ENCODE peak calls at places on chromosomes 3 and 15, in seven cellular contexts. M is aorta; B is RCC 7860; Q is astrocyte of the hippocampus; J is fibroblast of pulmonary artery; S is effector memory CD4-positive, alpha-beta T cell; E is left cardiac atrium. N is an unnamed sample.

GRCh38 chr15:67013696-67014095 is 51.7 kb upstream of the SMAD3 start:
- DNase-seq in M (peak), B (no peak), Q (peak), J (peak), S (no peak), E (peak), N (no peak)

GRCh38 chr15:43550527-43551363 is 33.3 kb downstream of the MAP1A start:
- DNase-seq in M (no peak), B (no peak), Q (peak), J (peak), S (no peak), E (no peak), N (peak)

GRCh38 chr3:14366915-14367523 is 35.4 kb upstream of the SLC6A6 start:
- DNase-seq in M (no peak), B (no peak), Q (no peak), J (no peak), S (no peak), E (no peak), N (no peak)

GRCh38 chr3:143321058-143321769 is 201.6 kb downstream of the CHST2 start:
- DNase-seq in M (no peak), B (no peak), Q (no peak), J (no peak), S (no peak), E (no peak), N (no peak)

GRCh38 chr3:197736491-197737318 is at the start of gene RUBCN:
- DNase-seq in M (peak), B (peak), Q (peak), J (peak), S (peak), E (peak), N (peak)

GRCh38 chr3:132245547-132245946 is 71.7 kb upstream of the ACP3 start:
- DNase-seq in M (no peak), B (no peak), Q (peak), J (peak), S (no peak), E (no peak), N (no peak)

GRCh38 chr3:66452247-66453040 is 48.4 kb downstream of the LRIG1 start:
- DNase-seq in M (peak), B (no peak), Q (no peak), J (peak), S (no peak), E (no peak), N (no peak)

GRCh38 chr3:45123030-45123429 is 23.1 kb downstream of the CDCP1 start:
- DNase-seq in M (no peak), B (peak), Q (peak), J (peak), S (no peak), E (no peak), N (no peak)

GRCh38 chr3:14262212-14262611 is 83.6 kb downstream of the LSM3 start:
- DNase-seq in M (no peak), B (no peak), Q (no peak), J (peak), S (no peak), E (no peak), N (no peak)

GRCh38 chr15:83057660-83058376 is 9.2 kb downstream of the BTBD1 start:
- DNase-seq in M (no peak), B (no peak), Q (peak), J (peak), S (no peak), E (no peak), N (no peak)

GRCh38 chr15:33234019-33234418 is 39.5 kb upstream of the FMN1 start:
- DNase-seq in M (no peak), B (peak), Q (peak), J (peak), S (no peak), E (no peak), N (no peak)

GRCh38 chr15:26722621-26723160 is 50.2 kb downstream of the GABRB3 start:
- DNase-seq in M (no peak), B (no peak), Q (peak), J (no peak), S (no peak), E (no peak), N (no peak)

GRCh38 chr3:29758108-29759020 is 477.5 kb downstream of the RBMS3 start:
- DNase-seq in M (no peak), B (peak), Q (peak), J (peak), S (no peak), E (no peak), N (no peak)

GRCh38 chr15:92087211-92087610 is 233.7 kb downstream of the SLCO3A1 start:
- DNase-seq in M (no peak), B (no peak), Q (no peak), J (no peak), S (no peak), E (no peak), N (no peak)

GRCh38 chr15:31525988-31526665 is 199.5 kb downstream of the KLF13 start:
- DNase-seq in M (no peak), B (no peak), Q (no peak), J (no peak), S (no peak), E (no peak), N (peak)

GRCh38 chr15:100762913-100763627 is 116.6 kb upstream of the ALDH1A3 start:
- DNase-seq in M (no peak), B (no peak), Q (no peak), J (no peak), S (no peak), E (no peak), N (no peak)

GRCh38 chr3:14319654-14320182 is 82.7 kb upstream of the SLC6A6 start:
- DNase-seq in M (peak), B (peak), Q (peak), J (peak), S (no peak), E (no peak), N (no peak)

GRCh38 chr3:125310623-125311076 is 64.5 kb downstream of the ZNF148 start:
- DNase-seq in M (no peak), B (peak), Q (no peak), J (no peak), S (peak), E (no peak), N (no peak)

GRCh38 chr3:114721209-114721608 is 425.9 kb downstream of the ZBTB20 start:
- DNase-seq in M (no peak), B (no peak), Q (no peak), J (no peak), S (no peak), E (no peak), N (no peak)

GRCh38 chr15:101091080-101092017 is 160.5 kb downstream of the CHSY1 start:
- DNase-seq in M (peak), B (no peak), Q (peak), J (peak), S (no peak), E (peak), N (peak)

GRCh38 chr3:106092792-106093191 is 224.0 kb upstream of the CBLB start:
- DNase-seq in M (no peak), B (no peak), Q (no peak), J (no peak), S (no peak), E (no peak), N (no peak)

N was measured in right atrium auricular region.